ENCODE peak calls at places on chromosomes 6 and 20, in four cellular contexts. One of them, this sample, is unnamed.

GRCh38 chr6:29631209-29631810 is 1.7 kb downstream of the GABBR1 start:
- DNase-seq in naive thymus-derived CD4-positive, alpha-beta T cell: no peak
- DNase-seq in HFFc6: no peak
- DNase-seq in endothelial cell: peak; percentile 50
- DNase-seq in this sample: no peak

GRCh38 chr20:36275011-36275410 is 31.1 kb upstream of the DLGAP4 start:
- DNase-seq in endothelial cell: no peak
- DNase-seq in naive thymus-derived CD4-positive, alpha-beta T cell: no peak
- DNase-seq in HFFc6: no peak
- DNase-seq in this sample: no peak

GRCh38 chr20:10793741-10794140 is 119.9 kb upstream of the JAG1 start:
- DNase-seq in endothelial cell: no peak
- DNase-seq in naive thymus-derived CD4-positive, alpha-beta T cell: no peak
- DNase-seq in HFFc6: no peak
- DNase-seq in this sample: no peak

GRCh38 chr6:31576897-31577341 is 1.6 kb downstream of the TNF start:
- DNase-seq in naive thymus-derived CD4-positive, alpha-beta T cell: no peak
- DNase-seq in HFFc6: no peak
- DNase-seq in endothelial cell: no peak
- DNase-seq in this sample: no peak

GRCh38 chr6:37137201-37137880 is 32.6 kb upstream of the PIM1 start:
- DNase-seq in naive thymus-derived CD4-positive, alpha-beta T cell: no peak
- DNase-seq in endothelial cell: peak; percentile 23
- DNase-seq in HFFc6: peak; percentile 99
- DNase-seq in this sample: peak; percentile 96

GRCh38 chr6:103875221-103875620 is 984.5 kb downstream of the HACE1 start:
- DNase-seq in endothelial cell: no peak
- DNase-seq in HFFc6: no peak
- DNase-seq in naive thymus-derived CD4-positive, alpha-beta T cell: no peak
- DNase-seq in this sample: no peak

GRCh38 chr6:51301969-51302368 is 483.3 kb downstream of the TFAP2B start:
- DNase-seq in naive thymus-derived CD4-positive, alpha-beta T cell: no peak
- DNase-seq in HFFc6: no peak
- DNase-seq in endothelial cell: no peak
- DNase-seq in this sample: no peak

GRCh38 chr6:13526718-13527668 is 39.6 kb upstream of the GFOD1 start:
- DNase-seq in HFFc6: no peak
- DNase-seq in endothelial cell: peak; percentile 9
- DNase-seq in naive thymus-derived CD4-positive, alpha-beta T cell: no peak
- DNase-seq in this sample: no peak

GRCh38 chr6:121504227-121504626 is 68.8 kb downstream of the GJA1 start:
- DNase-seq in endothelial cell: no peak
- DNase-seq in naive thymus-derived CD4-positive, alpha-beta T cell: no peak
- DNase-seq in HFFc6: peak; percentile 75
- DNase-seq in this sample: peak; percentile 60

GRCh38 chr6:36024154-36024760 is at the start of gene SLC26A8:
- DNase-seq in HFFc6: no peak
- DNase-seq in endothelial cell: peak; percentile 21
- DNase-seq in naive thymus-derived CD4-positive, alpha-beta T cell: no peak
- DNase-seq in this sample: no peak

GRCh38 chr6:16969699-16970695 is 131.9 kb upstream of the STMND1 start:
- DNase-seq in HFFc6: peak; percentile 26
- DNase-seq in endothelial cell: no peak
- DNase-seq in naive thymus-derived CD4-positive, alpha-beta T cell: no peak
- DNase-seq in this sample: no peak

GRCh38 chr6:154092336-154092962 is 53.4 kb downstream of the OPRM1 start:
- DNase-seq in HFFc6: no peak
- DNase-seq in naive thymus-derived CD4-positive, alpha-beta T cell: no peak
- DNase-seq in endothelial cell: no peak
- DNase-seq in this sample: no peak

GRCh38 chr6:12572884-12573824 is 143.4 kb upstream of the PHACTR1 start:
- DNase-seq in naive thymus-derived CD4-positive, alpha-beta T cell: no peak
- DNase-seq in HFFc6: peak; percentile 73
- DNase-seq in endothelial cell: no peak
- DNase-seq in this sample: peak; percentile 91

GRCh38 chr6:104218132-104218531 is 641.6 kb downstream of the HACE1 start:
- DNase-seq in endothelial cell: no peak
- DNase-seq in naive thymus-derived CD4-positive, alpha-beta T cell: no peak
- DNase-seq in HFFc6: no peak
- DNase-seq in this sample: no peak

GRCh38 chr20:50658804-50659380 is 32.5 kb downstream of the RIPOR3 start:
- DNase-seq in HFFc6: no peak
- DNase-seq in naive thymus-derived CD4-positive, alpha-beta T cell: no peak
- DNase-seq in endothelial cell: no peak
- DNase-seq in this sample: no peak

GRCh38 chr6:132392792-132393191 is 8.5 kb downstream of the MOXD1 start:
- DNase-seq in endothelial cell: no peak
- DNase-seq in naive thymus-derived CD4-positive, alpha-beta T cell: no peak
- DNase-seq in HFFc6: peak; percentile 12
- DNase-seq in this sample: no peak

GRCh38 chr6:96899019-96899418 is 1.3 kb upstream of the NDUFAF4 start:
- DNase-seq in endothelial cell: peak; percentile 11
- DNase-seq in HFFc6: peak; percentile 37
- DNase-seq in naive thymus-derived CD4-positive, alpha-beta T cell: no peak
- DNase-seq in this sample: peak; percentile 15

GRCh38 chr6:12163149-12163548 is 127.0 kb upstream of the EDN1 start:
- DNase-seq in naive thymus-derived CD4-positive, alpha-beta T cell: no peak
- DNase-seq in HFFc6: no peak
- DNase-seq in endothelial cell: no peak
- DNase-seq in this sample: no peak

GRCh38 chr6:1554241-1554880 is 55.4 kb upstream of the FOXC1 start:
- DNase-seq in HFFc6: no peak
- DNase-seq in naive thymus-derived CD4-positive, alpha-beta T cell: no peak
- DNase-seq in endothelial cell: no peak
- DNase-seq in this sample: no peak

GRCh38 chr20:24773751-24774201 is 175.3 kb upstream of the CST7 start:
- DNase-seq in naive thymus-derived CD4-positive, alpha-beta T cell: no peak
- DNase-seq in HFFc6: peak; percentile 81
- DNase-seq in endothelial cell: no peak
- DNase-seq in this sample: peak; percentile 91

GRCh38 chr20:59456342-59457132 is 147.8 kb upstream of the PHACTR3 start:
- DNase-seq in HFFc6: no peak
- DNase-seq in endothelial cell: no peak
- DNase-seq in naive thymus-derived CD4-positive, alpha-beta T cell: no peak
- DNase-seq in this sample: no peak

GRCh38 chr20:4585104-4585753 is 136.5 kb upstream of the PRND start:
- DNase-seq in naive thymus-derived CD4-positive, alpha-beta T cell: no peak
- DNase-seq in HFFc6: peak; percentile 60
- DNase-seq in endothelial cell: no peak
- DNase-seq in this sample: no peak

GRCh38 chr6:21022343-21023107 is 488.3 kb downstream of the CDKAL1 start:
- DNase-seq in naive thymus-derived CD4-positive, alpha-beta T cell: no peak
- DNase-seq in endothelial cell: no peak
- DNase-seq in HFFc6: no peak
- DNase-seq in this sample: no peak

GRCh38 chr20:60138263-60139127 is 180.3 kb downstream of the CDH26 start:
- DNase-seq in endothelial cell: no peak
- DNase-seq in HFFc6: no peak
- DNase-seq in naive thymus-derived CD4-positive, alpha-beta T cell: no peak
- DNase-seq in this sample: no peak

GRCh38 chr6:117399924-117400323 is 25.8 kb downstream of the ROS1 start:
- DNase-seq in HFFc6: no peak
- DNase-seq in naive thymus-derived CD4-positive, alpha-beta T cell: no peak
- DNase-seq in endothelial cell: no peak
- DNase-seq in this sample: no peak

GRCh38 chr6:91276315-91276714 is 689.4 kb upstream of the MAP3K7 start:
- DNase-seq in HFFc6: no peak
- DNase-seq in endothelial cell: no peak
- DNase-seq in naive thymus-derived CD4-positive, alpha-beta T cell: no peak
- DNase-seq in this sample: no peak

GRCh38 chr20:18676366-18676765 is 88.5 kb downstream of the DTD1 start:
- DNase-seq in naive thymus-derived CD4-positive, alpha-beta T cell: no peak
- DNase-seq in endothelial cell: no peak
- DNase-seq in HFFc6: no peak
- DNase-seq in this sample: no peak

GRCh38 chr20:4563534-4563933 is 158.2 kb upstream of the PRND start:
- DNase-seq in HFFc6: peak; percentile 76
- DNase-seq in endothelial cell: peak; percentile 56
- DNase-seq in naive thymus-derived CD4-positive, alpha-beta T cell: no peak
- DNase-seq in this sample: no peak

GRCh38 chr20:57508381-57508780 is 16.6 kb downstream of the CTCFL start:
- DNase-seq in naive thymus-derived CD4-positive, alpha-beta T cell: no peak
- DNase-seq in HFFc6: no peak
- DNase-seq in endothelial cell: no peak
- DNase-seq in this sample: no peak

GRCh38 chr20:51439160-51439689 is 103.3 kb downstream of the NFATC2 start:
- DNase-seq in HFFc6: no peak
- DNase-seq in endothelial cell: no peak
- DNase-seq in naive thymus-derived CD4-positive, alpha-beta T cell: no peak
- DNase-seq in this sample: no peak

GRCh38 chr6:132751828-132752227 is 5.9 kb downstream of the VNN2 start:
- DNase-seq in HFFc6: no peak
- DNase-seq in naive thymus-derived CD4-positive, alpha-beta T cell: no peak
- DNase-seq in endothelial cell: no peak
- DNase-seq in this sample: no peak

GRCh38 chr6:66970373-66970772 is 1263.3 kb upstream of the EYS start:
- DNase-seq in naive thymus-derived CD4-positive, alpha-beta T cell: no peak
- DNase-seq in HFFc6: no peak
- DNase-seq in endothelial cell: no peak
- DNase-seq in this sample: no peak